ENCODE peak calls at places on chromosomes 12 and 14, in eight cellular contexts. Y is CD8-positive, alpha-beta memory T cell; I is hepatocyte; R is spleen; L is testis; G is adipocyte; V is ascending aorta; B is IMR-90. C is an unnamed sample. For H3K4me1, the result is how much of the 10 kb centered on the place peaks cover.

GRCh38 chr12:23585782-23586163 is 363.7 kb downstream of the SOX5 start:
- DNase-seq in Y (no peak), B (no peak), V (no peak), L (peak), R (no peak), I (no peak), G (no peak), C (no peak)

GRCh38 chr12:470133-470532 is 10.4 kb downstream of the B4GALNT3 start:
- DNase-seq in B (no peak), V (no peak), L (no peak), G (no peak), Y (no peak), R (no peak), I (no peak), C (no peak)

GRCh38 chr12:57343703-57344378 is 87.0 kb downstream of the R3HDM2 start:
- DNase-seq in L (no peak), V (no peak), I (no peak), B (no peak), R (no peak), G (no peak), Y (no peak), C (no peak)

GRCh38 chr14:73743431-73743931 is 29.3 kb upstream of the PNMA1 start:
- DNase-seq in B (no peak), G (no peak), R (peak), L (no peak), V (no peak), Y (peak), I (peak), C (peak)

GRCh38 chr14:96863327-96863985 is 66.3 kb downstream of the VRK1 start:
- DNase-seq in L (no peak), Y (no peak), R (no peak), B (no peak), G (no peak), V (no peak), I (no peak), C (no peak)

GRCh38 chr12:42663621-42664020 is 74.1 kb upstream of the PRICKLE1 start:
- DNase-seq in V (no peak), G (no peak), I (no peak), L (no peak), R (no peak), B (no peak), Y (no peak), C (no peak)

GRCh38 chr12:131388164-131388795 is 322.6 kb upstream of the SFSWAP start:
- DNase-seq in B (no peak), L (peak), R (peak), I (no peak), G (no peak), Y (no peak), V (no peak), C (no peak)

GRCh38 chr14:89277229-89277628 is 139.8 kb downstream of the FOXN3 start:
- DNase-seq in B (no peak), V (no peak), I (no peak), R (no peak), Y (no peak), L (no peak), G (no peak), C (no peak)

GRCh38 chr14:50943261-50943942 is 881 bp downstream of the PYGL start:
- DNase-seq in Y (no peak), R (peak), L (peak), G (peak), I (peak), B (peak), V (no peak), C (no peak)

GRCh38 chr14:106691601-106692291 is 1165.4 kb downstream of the TMEM121 start:
- DNase-seq in I (peak), B (no peak), G (no peak), Y (peak), L (peak), R (peak), V (no peak), C (peak)

GRCh38 chr12:98635657-98636323 is 8.8 kb downstream of the IKBIP start:
- DNase-seq in G (peak), Y (no peak), V (no peak), B (peak), R (no peak), L (no peak), I (no peak), C (no peak)

GRCh38 chr12:20404576-20405346 is 36.4 kb downstream of the PDE3A start:
- DNase-seq in V (no peak), Y (no peak), R (no peak), I (no peak), G (peak), L (peak), B (peak), C (no peak)

GRCh38 chr14:31241450-31242114 is 34.0 kb upstream of the HECTD1 start:
- DNase-seq in Y (no peak), L (no peak), G (no peak), B (no peak), R (no peak), V (no peak), I (no peak), C (no peak)

GRCh38 chr12:47156167-47156736 is 76.5 kb upstream of the AMIGO2 start:
- DNase-seq in B (peak), L (peak), Y (no peak), V (no peak), I (no peak), R (no peak), G (peak), C (peak)

GRCh38 chr14:76538648-76539008 is 162.7 kb downstream of the ESRRB start:
- DNase-seq in Y (no peak), R (no peak), I (no peak), L (no peak), V (no peak), G (no peak), B (no peak), C (no peak)

DNA sequence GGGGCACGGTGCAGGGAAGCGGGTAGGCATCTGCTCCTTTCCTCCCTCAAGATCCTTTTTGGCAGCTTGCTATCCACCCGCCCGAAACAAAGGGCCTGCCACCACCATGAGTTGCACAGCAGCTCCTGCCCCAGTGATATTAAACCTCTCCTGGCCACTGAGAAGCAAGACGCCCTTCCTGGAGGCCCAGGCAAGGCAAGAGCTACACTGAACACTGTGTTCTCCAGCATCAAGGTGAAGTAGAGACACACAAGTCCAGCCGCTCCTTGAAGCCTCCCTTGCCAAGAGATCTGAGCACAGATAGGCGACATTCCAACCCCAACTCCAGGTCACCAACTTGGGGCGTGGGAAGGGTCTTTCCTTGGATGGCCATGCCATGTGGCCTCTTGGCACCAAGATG is 70.9 kb downstream of the ACTN1 start:
- DNase-seq in I (no peak), R (no peak), B (no peak), L (no peak), V (no peak), Y (no peak), G (no peak), C (no peak)
- H3K4me1 ChIP-seq in I (under half), R (under half), B (under half), L (under half), V (under half), Y (under half), G (under half), C (under half)

DNA sequence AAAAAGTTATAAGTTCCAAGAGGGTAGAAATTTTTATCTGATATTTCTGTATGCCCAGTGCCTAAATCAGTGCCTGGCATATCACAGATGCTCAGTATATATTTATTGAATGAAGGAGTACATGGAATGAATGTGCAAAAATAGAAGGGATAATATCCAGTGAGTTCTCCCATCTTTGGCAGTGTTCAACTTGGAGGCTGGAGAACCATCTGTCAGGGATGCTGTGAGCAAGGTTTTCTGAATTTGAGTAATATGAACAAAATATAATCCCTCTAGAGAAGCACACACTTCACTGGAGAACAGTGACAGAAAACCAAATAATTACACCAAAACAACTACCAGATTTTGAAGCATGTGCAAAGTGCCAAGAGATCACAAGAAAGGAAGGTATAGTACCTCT is 11.7 kb downstream of the SLC8A3 start:
- DNase-seq in I (no peak), G (no peak), R (no peak), B (no peak), Y (no peak), V (no peak), L (no peak), C (no peak)
- H3K4me1 ChIP-seq in I (under half), G (under half), R (under half), B (under half), Y (under half), V (under half), L (under half), C (under half)

DNA sequence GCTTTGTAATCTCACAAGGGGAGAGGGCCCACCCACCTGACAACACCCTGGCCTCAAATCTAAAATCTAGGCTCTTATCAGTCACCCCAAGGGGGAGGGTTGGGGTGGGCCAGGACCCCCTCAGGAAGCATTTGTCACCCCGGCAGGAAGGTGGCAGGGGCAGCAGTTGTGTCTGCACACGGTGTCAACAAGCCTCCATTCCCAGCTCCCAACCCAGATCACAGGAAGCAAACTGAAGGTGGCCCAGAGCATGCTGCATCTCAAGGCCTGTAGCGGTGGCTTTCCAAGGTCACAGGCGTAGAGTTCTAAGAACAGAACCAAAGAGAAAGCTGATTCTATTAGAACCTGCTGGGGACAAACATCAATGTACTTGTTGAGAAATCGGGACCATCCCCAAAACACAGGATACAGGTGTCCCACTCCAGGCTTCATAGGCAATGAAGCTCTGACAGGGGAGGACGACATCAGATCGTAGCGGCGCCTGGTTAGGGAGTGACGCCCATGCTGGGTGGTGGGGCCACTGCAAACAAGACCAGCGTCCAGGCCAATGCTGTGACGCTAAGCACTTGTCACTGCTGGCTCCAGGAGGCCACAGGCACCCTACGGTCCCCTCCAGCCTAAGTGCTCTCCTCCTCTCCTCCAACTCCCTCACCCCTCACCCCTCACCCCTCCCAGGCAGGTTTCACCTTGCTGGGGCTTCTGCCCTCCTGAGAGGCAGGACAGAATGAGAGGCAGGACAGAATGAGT is 52.9 kb downstream of the CCDC88C start:
- DNase-seq in I (no peak), Y (no peak), G (no peak), R (no peak), B (no peak), V (no peak), L (no peak), C (no peak)
- H3K4me1 ChIP-seq in I (under half), Y (half or more), G (under half), R (under half), B (under half), V (under half), L (under half), C (half or more)

GRCh38 chr14:94561656-94562010 is 391 bp downstream of the SERPINA4 start:
- DNase-seq in V (no peak), R (no peak), L (peak), I (no peak), G (no peak), Y (no peak), B (no peak), C (no peak)
- H3K4me1 ChIP-seq in V (under half), R (under half), L (under half), I (under half), G (under half), Y (under half), B (under half), C (under half)

DNA sequence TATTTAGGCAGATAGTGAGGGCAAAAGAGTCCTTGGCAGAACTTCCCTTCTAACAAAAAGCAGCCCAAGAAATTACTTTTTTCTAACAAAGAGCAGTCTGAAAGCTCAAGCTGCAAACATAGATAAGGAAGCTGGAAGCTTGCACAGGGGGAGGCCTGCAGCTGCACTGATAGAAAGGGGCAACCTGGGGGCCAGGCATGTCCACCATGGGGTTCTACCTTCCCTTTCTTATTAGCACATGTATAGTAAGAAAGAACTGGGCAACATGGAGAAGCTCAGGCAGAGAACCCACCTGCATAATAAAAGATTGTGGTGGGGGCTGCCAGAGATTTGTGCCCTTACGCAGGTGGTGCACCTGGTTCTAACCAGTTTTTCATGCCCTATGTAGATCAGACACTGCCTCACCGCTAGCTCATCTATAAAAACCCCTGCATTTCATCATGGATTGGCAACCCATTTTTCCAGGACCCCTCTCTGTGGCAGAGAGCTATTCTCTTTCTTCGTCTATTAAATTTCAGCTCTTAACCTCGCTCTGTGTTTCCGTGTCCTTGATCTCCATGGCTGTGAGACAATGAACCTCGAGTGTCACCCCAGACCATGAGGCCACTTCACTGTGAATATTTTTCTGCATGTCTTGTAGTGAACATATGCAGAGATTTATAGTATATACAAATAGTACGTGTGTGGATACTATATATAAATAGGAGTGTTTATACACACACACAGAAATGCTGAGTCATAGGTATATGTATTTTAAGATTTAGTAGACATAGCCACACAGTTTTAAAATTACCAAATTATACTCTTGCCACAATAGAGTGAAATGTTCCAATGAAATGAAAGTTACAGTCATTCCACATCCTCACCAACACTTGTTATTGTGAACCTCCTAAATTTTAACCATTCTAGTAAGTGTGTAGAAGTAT is 53.0 kb downstream of the PEX5 start:
- DNase-seq in Y (no peak), I (no peak), R (no peak), V (no peak), G (no peak), L (no peak), B (no peak), C (no peak)
- H3K4me1 ChIP-seq in Y (under half), I (under half), R (under half), V (under half), G (under half), L (under half), B (under half), C (under half)

GRCh38 chr12:6219980-6220379 is 19.8 kb downstream of the CD9 start:
- DNase-seq in V (no peak), B (no peak), I (no peak), R (no peak), G (no peak), L (no peak), Y (no peak), C (no peak)

GRCh38 chr12:6221146-6221545 is 20.9 kb downstream of the CD9 start:
- DNase-seq in R (no peak), I (no peak), L (no peak), Y (no peak), G (no peak), B (no peak), V (no peak), C (no peak)

GRCh38 chr12:6223545-6223944 is 23.3 kb downstream of the CD9 start:
- DNase-seq in V (no peak), R (no peak), I (no peak), B (no peak), L (no peak), G (no peak), Y (no peak), C (no peak)

GRCh38 chr12:6224550-6224949 is 24.4 kb downstream of the CD9 start:
- DNase-seq in G (no peak), R (no peak), I (peak), Y (no peak), V (peak), B (no peak), L (no peak), C (no peak)

DNA sequence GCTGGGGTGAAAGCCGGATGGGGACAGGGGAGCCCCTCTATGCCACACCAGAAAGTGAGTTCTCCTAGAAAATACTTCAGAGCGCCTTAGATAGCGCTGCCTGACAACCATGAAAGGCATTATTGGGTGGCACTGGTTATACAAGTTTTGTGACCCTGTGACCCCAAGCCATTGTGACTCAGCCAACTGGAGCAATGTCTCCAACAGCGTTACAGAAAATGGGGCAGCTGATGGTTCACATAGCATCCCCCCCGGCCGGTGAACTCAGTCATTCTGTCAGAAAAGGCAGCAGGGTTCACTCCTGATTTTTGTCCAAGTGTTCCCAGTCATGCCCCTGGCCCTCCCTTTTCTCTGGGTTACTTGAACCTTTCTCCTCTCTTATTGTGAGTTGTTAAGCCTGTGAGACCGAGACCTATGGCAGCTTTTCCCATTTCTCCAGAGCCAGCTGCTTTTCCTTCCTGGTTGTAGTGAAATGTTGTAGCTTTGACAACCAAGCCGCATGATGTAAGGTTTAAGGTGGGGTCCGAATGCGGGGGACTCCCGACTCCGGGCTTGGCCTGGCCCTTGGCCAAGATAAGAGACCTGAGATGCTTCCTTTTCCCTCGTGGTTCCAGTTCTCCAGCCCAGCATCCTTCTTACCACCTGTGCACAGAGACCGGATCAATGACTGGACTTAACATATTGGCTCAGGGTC is 22.0 kb downstream of the CD9 start:
- DNase-seq in R (no peak), B (no peak), V (no peak), G (no peak), Y (no peak), L (no peak), I (no peak), C (no peak)
- H3K4me1 ChIP-seq in R (under half), B (under half), V (under half), G (under half), Y (under half), L (under half), I (under half), C (under half)

DNA sequence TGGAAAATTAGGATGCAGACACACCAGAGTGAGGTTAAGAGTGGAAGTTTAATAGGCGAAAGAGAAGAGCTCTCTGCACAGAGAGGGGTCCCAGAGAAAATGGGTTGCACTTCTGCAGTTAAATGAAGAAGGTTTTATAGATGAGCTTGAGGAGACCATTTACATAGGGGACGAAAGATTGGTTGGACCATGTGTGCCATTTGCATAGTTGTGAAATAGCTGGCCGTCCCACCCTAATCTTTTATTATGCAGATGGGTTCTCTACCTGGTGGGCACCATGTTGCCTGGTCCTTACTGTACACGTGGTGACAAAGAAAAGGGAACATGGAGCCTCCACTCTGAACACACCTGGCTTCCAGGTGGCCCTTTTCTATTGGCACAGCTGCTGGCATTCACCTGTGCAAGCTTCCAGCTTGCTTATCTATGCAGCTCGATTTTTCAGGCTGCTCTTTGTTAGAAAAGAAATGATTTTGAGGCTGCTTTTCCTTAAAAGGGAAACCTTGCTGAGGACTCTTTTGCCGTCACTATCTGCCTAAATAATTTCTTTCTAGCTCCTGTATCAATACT is 67.1 kb upstream of the SRSF5 start:
- DNase-seq in L (no peak), I (no peak), Y (no peak), B (no peak), R (no peak), G (no peak), V (no peak), C (no peak)
- H3K4me1 ChIP-seq in L (under half), I (under half), Y (under half), B (under half), R (half or more), G (under half), V (under half), C (under half)

GRCh38 chr12:121295746-121296617 is 527 bp downstream of the CAMKK2 start:
- DNase-seq in Y (peak), R (peak), B (no peak), G (peak), I (peak), V (no peak), L (peak), C (no peak)
- H3K4me1 ChIP-seq in Y (under half), R (under half), B (under half), G (under half), I (under half), V (under half), L (under half), C (under half)